ENCODE peak calls at places on chromosomes 7 and 10, in six cellular contexts. Q is MM.1S; A is T47D; L is stimulated activated CD4-positive, alpha-beta T cell treated with anti-CD3 and anti-CD28 coated beads, TNF-alpha, amount 100 ng/mL, for 4 hours; B is neural progenitor cell; K is stimulated activated CD8-positive, alpha-beta memory T cell treated with anti-CD3 and anti-CD28 coated beads, Interleukin-12 subunit alpha, Interleukin-12 subunit beta, amount 100 ng/mL, for 1 hour. M is an unnamed sample.

GRCh38 chr10:42936580-42936979 is 140.3 kb upstream of the RET start:
- DNase-seq in A (no peak), B (no peak), K (no peak), Q (no peak), L (no peak), M (no peak)

GRCh38 chr7:44974549-44974948 is 4.3 kb downstream of the MYO1G start:
- DNase-seq in A (no peak), L (no peak), B (no peak), K (no peak), Q (no peak), M (no peak)

GRCh38 chr10:132319853-132320669 is 11.9 kb upstream of the LRRC27 start:
- DNase-seq in Q (no peak), K (no peak), L (no peak), B (no peak), A (no peak), M (no peak)

GRCh38 chr7:143492043-143492471 is 14.4 kb downstream of the TAS2R41 start:
- DNase-seq in Q (no peak), L (no peak), A (no peak), B (no peak), K (no peak), M (no peak)

GRCh38 chr10:24390746-24391145 is 181.8 kb downstream of the KIAA1217 start:
- DNase-seq in A (no peak), L (no peak), K (no peak), Q (no peak), B (no peak), M (no peak)

GRCh38 chr10:117425908-117426566 is 50.8 kb upstream of the PDZD8 start:
- DNase-seq in L (no peak), A (no peak), Q (no peak), K (no peak), B (no peak), M (no peak)

GRCh38 chr7:159197066-159197975 is 52.7 kb upstream of the VIPR2 start:
- DNase-seq in B (peak; percentile 53), A (no peak), Q (peak; percentile 94), L (peak; percentile 9), K (no peak), M (peak; percentile 64)

GRCh38 chr10:46520941-46521340 is 35.5 kb downstream of the GPRIN2 start:
- DNase-seq in A (no peak), B (no peak), L (no peak), K (no peak), Q (no peak), M (no peak)

GRCh38 chr7:137652721-137653120 is 194.1 kb downstream of the DGKI start:
- DNase-seq in K (no peak), B (no peak), L (no peak), A (no peak), Q (no peak), M (no peak)

GRCh38 chr10:3365630-3366029 is 193.0 kb upstream of the PITRM1 start:
- DNase-seq in B (no peak), K (no peak), A (no peak), L (no peak), Q (no peak), M (no peak)

GRCh38 chr7:20197837-20198236 is 19.3 kb downstream of the MACC1 start:
- DNase-seq in Q (no peak), K (no peak), B (no peak), L (no peak), A (no peak), M (no peak)

GRCh38 chr10:130745831-130746230 is 565.7 kb downstream of the TCERG1L start:
- DNase-seq in L (no peak), K (no peak), B (no peak), A (no peak), Q (no peak), M (no peak)

GRCh38 chr10:88728107-88728763 is 22.2 kb downstream of the LIPK start:
- DNase-seq in B (peak; percentile 81), L (peak; percentile 4), A (no peak), Q (no peak), K (no peak), M (no peak)

GRCh38 chr7:107044347-107045194 is at the start of gene PRKAR2B:
- DNase-seq in K (peak; percentile 53), L (peak; percentile 47), Q (peak; percentile 94), A (peak; percentile 78), B (peak; percentile 96), M (no peak)

GRCh38 chr7:86598311-86598710 is 45.4 kb upstream of the GRM3 start:
- DNase-seq in A (no peak), L (no peak), Q (no peak), K (no peak), B (peak; percentile 64), M (no peak)